ENCODE peak calls at places on chromosomes 13 and 19, in six cellular contexts. One of them, this sample, is unnamed.

GRCh38 chr19:35272954-35273649 is 4.3 kb downstream of the USF2 start:
- DNase-seq in choroid plexus epithelial cell: no peak
- DNase-seq in coronary artery: no peak
- DNase-seq in kidney epithelial cell: no peak
- DNase-seq in pancreas: no peak
- DNase-seq in uterus: no peak
- DNase-seq in this sample: no peak

GRCh38 chr19:18574691-18575291 is 3.1 kb downstream of the UBA52 start:
- DNase-seq in choroid plexus epithelial cell: no peak
- DNase-seq in coronary artery: no peak
- DNase-seq in kidney epithelial cell: no peak
- DNase-seq in pancreas: no peak
- DNase-seq in uterus: no peak
- DNase-seq in this sample: no peak

GRCh38 chr19:33416307-33417215 is 43.1 kb downstream of the CEBPG start:
- DNase-seq in choroid plexus epithelial cell: peak
- DNase-seq in coronary artery: no peak
- DNase-seq in kidney epithelial cell: peak
- DNase-seq in pancreas: no peak
- DNase-seq in uterus: no peak
- DNase-seq in this sample: peak

GRCh38 chr13:100561599-100562204 is 26.9 kb downstream of the GGACT start:
- DNase-seq in choroid plexus epithelial cell: no peak
- DNase-seq in coronary artery: no peak
- DNase-seq in kidney epithelial cell: no peak
- DNase-seq in pancreas: no peak
- DNase-seq in uterus: no peak
- DNase-seq in this sample: no peak

GRCh38 chr19:50496189-50497029 is 14.6 kb downstream of the JOSD2 start:
- DNase-seq in choroid plexus epithelial cell: no peak
- DNase-seq in coronary artery: no peak
- DNase-seq in kidney epithelial cell: no peak
- DNase-seq in pancreas: no peak
- DNase-seq in uterus: peak
- DNase-seq in this sample: no peak

GRCh38 chr19:44757057-44757734 is 8.7 kb downstream of the BCL3 start:
- DNase-seq in choroid plexus epithelial cell: peak
- DNase-seq in coronary artery: peak
- DNase-seq in kidney epithelial cell: no peak
- DNase-seq in pancreas: peak
- DNase-seq in uterus: peak
- DNase-seq in this sample: no peak

GRCh38 chr19:29965529-29965928 is 23.5 kb downstream of the URI1 start:
- DNase-seq in choroid plexus epithelial cell: peak
- DNase-seq in coronary artery: no peak
- DNase-seq in kidney epithelial cell: no peak
- DNase-seq in pancreas: no peak
- DNase-seq in uterus: no peak
- DNase-seq in this sample: no peak

GRCh38 chr13:35723061-35723461 is 246.6 kb upstream of the MAB21L1 start:
- DNase-seq in choroid plexus epithelial cell: peak
- DNase-seq in coronary artery: no peak
- DNase-seq in kidney epithelial cell: no peak
- DNase-seq in pancreas: no peak
- DNase-seq in uterus: peak
- DNase-seq in this sample: no peak

GRCh38 chr19:53254451-53255341 is at the start of gene ZNF677:
- DNase-seq in choroid plexus epithelial cell: peak
- DNase-seq in coronary artery: peak
- DNase-seq in kidney epithelial cell: peak
- DNase-seq in pancreas: peak
- DNase-seq in uterus: peak
- DNase-seq in this sample: peak

GRCh38 chr13:98251708-98252107 is 74.6 kb upstream of the RNF113B start:
- DNase-seq in choroid plexus epithelial cell: no peak
- DNase-seq in coronary artery: no peak
- DNase-seq in kidney epithelial cell: no peak
- DNase-seq in pancreas: no peak
- DNase-seq in uterus: no peak
- DNase-seq in this sample: no peak

GRCh38 chr19:8240274-8241229 is 31.4 kb downstream of the CERS4 start:
- DNase-seq in choroid plexus epithelial cell: peak
- DNase-seq in coronary artery: peak
- DNase-seq in kidney epithelial cell: peak
- DNase-seq in pancreas: peak
- DNase-seq in uterus: peak
- DNase-seq in this sample: peak

GRCh38 chr19:16098416-16098768 is 13.3 kb upstream of the RAB8A start:
- DNase-seq in choroid plexus epithelial cell: no peak
- DNase-seq in coronary artery: no peak
- DNase-seq in kidney epithelial cell: no peak
- DNase-seq in pancreas: no peak
- DNase-seq in uterus: no peak
- DNase-seq in this sample: no peak

GRCh38 chr19:51018745-51019543 is 565 bp downstream of the KLK10 start:
- DNase-seq in choroid plexus epithelial cell: no peak
- DNase-seq in coronary artery: no peak
- DNase-seq in kidney epithelial cell: no peak
- DNase-seq in pancreas: no peak
- DNase-seq in uterus: no peak
- DNase-seq in this sample: no peak

GRCh38 chr19:35229601-35230000 is 1.1 kb upstream of the FAM187B start:
- DNase-seq in choroid plexus epithelial cell: no peak
- DNase-seq in coronary artery: peak
- DNase-seq in kidney epithelial cell: no peak
- DNase-seq in pancreas: no peak
- DNase-seq in uterus: no peak
- DNase-seq in this sample: no peak

GRCh38 chr13:67063036-67063435 is 167.1 kb downstream of the PCDH9 start:
- DNase-seq in choroid plexus epithelial cell: no peak
- DNase-seq in coronary artery: no peak
- DNase-seq in kidney epithelial cell: no peak
- DNase-seq in pancreas: no peak
- DNase-seq in uterus: no peak
- DNase-seq in this sample: no peak

GRCh38 chr13:100825551-100825950 is 151.0 kb upstream of the TMTC4 start:
- DNase-seq in choroid plexus epithelial cell: peak
- DNase-seq in coronary artery: no peak
- DNase-seq in kidney epithelial cell: no peak
- DNase-seq in pancreas: no peak
- DNase-seq in uterus: no peak
- DNase-seq in this sample: no peak

GRCh38 chr13:89432997-89433396 is 1761.8 kb downstream of the SLITRK5 start:
- DNase-seq in choroid plexus epithelial cell: peak
- DNase-seq in coronary artery: no peak
- DNase-seq in kidney epithelial cell: no peak
- DNase-seq in pancreas: no peak
- DNase-seq in uterus: no peak
- DNase-seq in this sample: no peak

GRCh38 chr19:4390017-4390861 is 10.1 kb downstream of the SH3GL1 start:
- DNase-seq in choroid plexus epithelial cell: peak
- DNase-seq in coronary artery: no peak
- DNase-seq in kidney epithelial cell: no peak
- DNase-seq in pancreas: peak
- DNase-seq in uterus: no peak
- DNase-seq in this sample: no peak

GRCh38 chr13:90968510-90968909 is 379.0 kb upstream of the MIR17HG start:
- DNase-seq in choroid plexus epithelial cell: peak
- DNase-seq in coronary artery: no peak
- DNase-seq in kidney epithelial cell: no peak
- DNase-seq in pancreas: no peak
- DNase-seq in uterus: no peak
- DNase-seq in this sample: no peak

GRCh38 chr13:109938255-109938936 is 152.0 kb upstream of the IRS2 start:
- DNase-seq in choroid plexus epithelial cell: peak
- DNase-seq in coronary artery: no peak
- DNase-seq in kidney epithelial cell: peak
- DNase-seq in pancreas: no peak
- DNase-seq in uterus: no peak
- DNase-seq in this sample: no peak

GRCh38 chr13:110390572-110390971 is 83.5 kb downstream of the COL4A2 start:
- DNase-seq in choroid plexus epithelial cell: peak
- DNase-seq in coronary artery: no peak
- DNase-seq in kidney epithelial cell: no peak
- DNase-seq in pancreas: no peak
- DNase-seq in uterus: no peak
- DNase-seq in this sample: no peak

GRCh38 chr13:100790405-100790804 is 115.8 kb upstream of the TMTC4 start:
- DNase-seq in choroid plexus epithelial cell: no peak
- DNase-seq in coronary artery: no peak
- DNase-seq in kidney epithelial cell: no peak
- DNase-seq in pancreas: no peak
- DNase-seq in uterus: no peak
- DNase-seq in this sample: no peak

GRCh38 chr19:3345850-3346460 is 20.4 kb upstream of the NFIC start:
- DNase-seq in choroid plexus epithelial cell: no peak
- DNase-seq in coronary artery: no peak
- DNase-seq in kidney epithelial cell: no peak
- DNase-seq in pancreas: no peak
- DNase-seq in uterus: peak
- DNase-seq in this sample: no peak

GRCh38 chr13:41802684-41803554 is 158.0 kb downstream of the VWA8 start:
- DNase-seq in choroid plexus epithelial cell: peak
- DNase-seq in coronary artery: no peak
- DNase-seq in kidney epithelial cell: peak
- DNase-seq in pancreas: no peak
- DNase-seq in uterus: no peak
- DNase-seq in this sample: no peak

GRCh38 chr19:11699931-11700794 is 38.6 kb downstream of the ZNF823 start:
- DNase-seq in choroid plexus epithelial cell: peak
- DNase-seq in coronary artery: no peak
- DNase-seq in kidney epithelial cell: no peak
- DNase-seq in pancreas: no peak
- DNase-seq in uterus: no peak
- DNase-seq in this sample: no peak

GRCh38 chr19:53849237-53849676 is 18.4 kb upstream of the MYADM start:
- DNase-seq in choroid plexus epithelial cell: peak
- DNase-seq in coronary artery: no peak
- DNase-seq in kidney epithelial cell: no peak
- DNase-seq in pancreas: no peak
- DNase-seq in uterus: no peak
- DNase-seq in this sample: no peak

GRCh38 chr13:32116210-32116609 is 84.6 kb downstream of the FRY start:
- DNase-seq in choroid plexus epithelial cell: peak
- DNase-seq in coronary artery: no peak
- DNase-seq in kidney epithelial cell: no peak
- DNase-seq in pancreas: no peak
- DNase-seq in uterus: no peak
- DNase-seq in this sample: no peak

GRCh38 chr13:35690546-35690945 is 214.1 kb upstream of the MAB21L1 start:
- DNase-seq in choroid plexus epithelial cell: peak
- DNase-seq in coronary artery: no peak
- DNase-seq in kidney epithelial cell: no peak
- DNase-seq in pancreas: no peak
- DNase-seq in uterus: no peak
- DNase-seq in this sample: no peak

GRCh38 chr13:46552888-46553520 is at the start of gene LRCH1:
- DNase-seq in choroid plexus epithelial cell: peak
- DNase-seq in coronary artery: peak
- DNase-seq in kidney epithelial cell: no peak
- DNase-seq in pancreas: peak
- DNase-seq in uterus: peak
- DNase-seq in this sample: peak
- TF ChIP-seq CTCF in choroid plexus epithelial cell: no peak
- TF ChIP-seq CTCF in coronary artery: no peak
- TF ChIP-seq CTCF in kidney epithelial cell: no peak
- TF ChIP-seq CTCF in pancreas: no peak
- TF ChIP-seq CTCF in uterus: no peak
- TF ChIP-seq CTCF in this sample: no peak

GRCh38 chr19:13101590-13102415 is 855 bp downstream of the LYL1 start:
- DNase-seq in choroid plexus epithelial cell: no peak
- DNase-seq in coronary artery: no peak
- DNase-seq in kidney epithelial cell: no peak
- DNase-seq in pancreas: no peak
- DNase-seq in uterus: no peak
- DNase-seq in this sample: no peak
- TF ChIP-seq CTCF in choroid plexus epithelial cell: no peak
- TF ChIP-seq CTCF in coronary artery: no peak
- TF ChIP-seq CTCF in kidney epithelial cell: no peak
- TF ChIP-seq CTCF in pancreas: no peak
- TF ChIP-seq CTCF in uterus: no peak
- TF ChIP-seq CTCF in this sample: no peak

GRCh38 chr19:5864013-5864720 is 6.2 kb downstream of the FUT5 start:
- DNase-seq in choroid plexus epithelial cell: no peak
- DNase-seq in coronary artery: no peak
- DNase-seq in kidney epithelial cell: no peak
- DNase-seq in pancreas: no peak
- DNase-seq in uterus: no peak
- DNase-seq in this sample: no peak

GRCh38 chr19:5864725-5865486 is 5.4 kb downstream of the FUT5 start:
- DNase-seq in choroid plexus epithelial cell: no peak
- DNase-seq in coronary artery: no peak
- DNase-seq in kidney epithelial cell: no peak
- DNase-seq in pancreas: no peak
- DNase-seq in uterus: no peak
- DNase-seq in this sample: no peak

GRCh38 chr19:5867201-5868136 is 2.9 kb downstream of the FUT5 start:
- DNase-seq in choroid plexus epithelial cell: no peak
- DNase-seq in coronary artery: no peak
- DNase-seq in kidney epithelial cell: no peak
- DNase-seq in pancreas: no peak
- DNase-seq in uterus: no peak
- DNase-seq in this sample: no peak

GRCh38 chr19:5865772-5866171 is 4.6 kb downstream of the FUT5 start:
- DNase-seq in choroid plexus epithelial cell: no peak
- DNase-seq in coronary artery: no peak
- DNase-seq in kidney epithelial cell: no peak
- DNase-seq in pancreas: no peak
- DNase-seq in uterus: no peak
- DNase-seq in this sample: no peak

DNA sequence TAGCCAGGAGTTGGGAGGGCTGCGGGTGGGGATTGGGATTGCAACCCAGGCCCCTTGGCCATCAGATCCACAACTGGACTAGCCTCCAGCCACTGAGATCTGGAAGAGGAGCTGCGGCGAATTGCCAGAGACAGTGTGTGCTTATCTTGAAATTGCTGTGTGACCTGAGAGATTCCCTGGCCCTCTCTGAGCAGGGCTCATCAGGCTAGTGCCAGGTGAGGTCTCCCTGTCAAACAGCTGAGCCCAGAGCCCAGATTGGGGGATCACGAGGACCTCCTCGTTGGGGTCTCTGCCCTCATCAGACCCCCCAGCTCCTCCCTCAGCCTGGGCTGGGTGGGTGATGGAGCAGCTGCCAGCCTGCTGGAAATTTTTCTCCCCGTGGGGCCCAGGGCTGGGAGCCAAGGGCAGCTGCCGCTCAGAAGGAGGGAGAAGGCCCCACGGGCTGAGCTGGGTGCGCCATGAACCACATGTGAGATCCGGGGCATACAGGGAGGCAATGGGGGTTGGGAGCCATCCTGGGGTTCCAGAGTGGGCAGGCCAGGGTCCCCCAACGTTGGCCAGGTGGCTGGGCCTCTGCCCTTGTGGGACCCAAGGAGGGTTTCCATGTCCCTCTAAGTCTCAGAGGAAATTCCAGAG is 7.2 kb downstream of the FUT5 start:
- DNase-seq in choroid plexus epithelial cell: no peak
- DNase-seq in coronary artery: no peak
- DNase-seq in kidney epithelial cell: no peak
- DNase-seq in pancreas: no peak
- DNase-seq in uterus: no peak
- DNase-seq in this sample: no peak
- TF ChIP-seq CTCF in choroid plexus epithelial cell: no peak
- TF ChIP-seq CTCF in coronary artery: no peak
- TF ChIP-seq CTCF in kidney epithelial cell: no peak
- TF ChIP-seq CTCF in pancreas: no peak
- TF ChIP-seq CTCF in uterus: no peak
- TF ChIP-seq CTCF in this sample: no peak

GRCh38 chr19:47510516-47511127 is 4.2 kb downstream of the NAPA start:
- DNase-seq in choroid plexus epithelial cell: no peak
- DNase-seq in coronary artery: no peak
- DNase-seq in kidney epithelial cell: no peak
- DNase-seq in pancreas: no peak
- DNase-seq in uterus: no peak
- DNase-seq in this sample: no peak
- TF ChIP-seq CTCF in choroid plexus epithelial cell: peak
- TF ChIP-seq CTCF in coronary artery: no peak
- TF ChIP-seq CTCF in kidney epithelial cell: no peak
- TF ChIP-seq CTCF in pancreas: no peak
- TF ChIP-seq CTCF in uterus: no peak
- TF ChIP-seq CTCF in this sample: no peak